ENCODE peak calls at places on chromosomes 12 and 14, in eight cellular contexts. O is endodermal cell; T is testis; U is stomach; H is CD4-positive, alpha-beta T cell; Y is A549; E is thoracic aorta; R is IMR-90. G is an unnamed sample.
A peak's percentile ranks its signal among the peaks of the same experiment; 100 is the strongest.

GRCh38 chr14:90548455-90548854 is 151.6 kb downstream of the CALM1 start:
- DNase-seq in O (no peak), T (no peak), U (no peak), H (no peak), Y (no peak), E (no peak), R (no peak), G (no peak)

GRCh38 chr14:68266998-68267397 is 447.4 kb downstream of the RAD51B start:
- DNase-seq in O (no peak), T (no peak), U (no peak), H (no peak), Y (no peak), E (no peak), R (no peak), G (no peak)

GRCh38 chr14:99472937-99473336 is 7.7 kb downstream of the SETD3 start:
- DNase-seq in O (no peak), T (no peak), U (no peak), H (no peak), Y (no peak), E (no peak), R (no peak), G (no peak)

GRCh38 chr14:75702107-75702506 is 41.1 kb downstream of the TTLL5 start:
- DNase-seq in O (no peak), T (no peak), U (no peak), H (no peak), Y (no peak), E (no peak), R (no peak), G (no peak)

GRCh38 chr12:125336246-125336645 is 271.0 kb downstream of the AACS start:
- DNase-seq in O (no peak), T (no peak), U (no peak), H (no peak), Y (no peak), E (no peak), R (no peak), G (no peak)

GRCh38 chr14:50766338-50766886 is 64.5 kb downstream of the NIN start:
- DNase-seq in O (no peak), T (no peak), U (no peak), H (no peak), Y (no peak), E (no peak), R (no peak), G (no peak)

GRCh38 chr12:1594045-1594294 is 411 bp downstream of the FBXL14 start:
- DNase-seq in O (peak; percentile 86), T (peak; percentile 60), U (peak; percentile 73), H (no peak), Y (peak; percentile 67), E (no peak), R (no peak), G (peak; percentile 65)

GRCh38 chr12:94813314-94813713 is 163.0 kb upstream of the TMCC3 start:
- DNase-seq in O (no peak), T (no peak), U (no peak), H (no peak), Y (peak; percentile 18), E (no peak), R (no peak), G (no peak)

GRCh38 chr12:2607881-2608607 is 186.7 kb upstream of the FKBP4 start:
- DNase-seq in O (no peak), T (no peak), U (no peak), H (no peak), Y (no peak), E (no peak), R (peak; percentile 50), G (no peak)

GRCh38 chr14:20683896-20684661 is at the start of gene RNASE4:
- DNase-seq in O (peak; percentile 92), T (peak; percentile 93), U (peak; percentile 92), H (peak; percentile 70), Y (peak; percentile 92), E (peak; percentile 53), R (peak; percentile 93), G (peak; percentile 80)

GRCh38 chr12:49865109-49865781 is 22.3 kb upstream of the BCDIN3D start:
- DNase-seq in O (peak; percentile 38), T (no peak), U (no peak), H (no peak), Y (no peak), E (no peak), R (no peak), G (peak; percentile 25)

GRCh38 chr12:59079472-59079871 is 159.2 kb upstream of the LRIG3 start:
- DNase-seq in O (no peak), T (no peak), U (no peak), H (no peak), Y (no peak), E (no peak), R (no peak), G (no peak)

GRCh38 chr12:81468206-81468605 is 290.9 kb downstream of the PPFIA2 start:
- DNase-seq in O (no peak), T (no peak), U (no peak), H (no peak), Y (no peak), E (no peak), R (peak; percentile 1), G (no peak)

GRCh38 chr14:76056128-76056527 is 70.6 kb downstream of the IFT43 start:
- DNase-seq in O (no peak), T (no peak), U (no peak), H (no peak), Y (peak; percentile 10), E (no peak), R (peak; percentile 4), G (peak; percentile 34)

GRCh38 chr14:74946659-74947281 is 8.6 kb downstream of the PGF start:
- DNase-seq in O (no peak), T (no peak), U (no peak), H (no peak), Y (peak; percentile 24), E (no peak), R (no peak), G (no peak)

GRCh38 chr14:90811641-90812040 is 4.6 kb downstream of the TTC7B start:
- DNase-seq in O (peak; percentile 52), T (no peak), U (no peak), H (no peak), Y (no peak), E (no peak), R (no peak), G (no peak)

GRCh38 chr12:84091642-84092041 is 821.0 kb downstream of the SLC6A15 start:
- DNase-seq in O (no peak), T (no peak), U (no peak), H (no peak), Y (no peak), E (no peak), R (no peak), G (no peak)

GRCh38 chr14:34981743-34982420 is 910 bp upstream of the SRP54 start:
- DNase-seq in O (peak; percentile 76), T (peak; percentile 32), U (no peak), H (peak; percentile 6), Y (peak; percentile 58), E (no peak), R (peak; percentile 50), G (no peak)

GRCh38 chr12:78864483-78865296 is at the start of gene SYT1:
- DNase-seq in O (peak; percentile 98), T (peak; percentile 64), U (no peak), H (no peak), Y (peak; percentile 96), E (no peak), R (peak; percentile 85), G (peak; percentile 98)

GRCh38 chr12:49797452-49797782 is 30.8 kb downstream of the NCKAP5L start:
- DNase-seq in O (no peak), T (no peak), U (no peak), H (no peak), Y (no peak), E (no peak), R (no peak), G (no peak)

GRCh38 chr14:88612981-88613380 is 50.1 kb downstream of the ZC3H14 start:
- DNase-seq in O (no peak), T (no peak), U (no peak), H (no peak), Y (no peak), E (no peak), R (peak; percentile 4), G (no peak)

GRCh38 chr12:24198070-24198469 is 248.6 kb upstream of the SOX5 start:
- DNase-seq in O (no peak), T (no peak), U (no peak), H (no peak), Y (no peak), E (no peak), R (peak; percentile 47), G (no peak)
- H3K27ac ChIP-seq in O (no peak overlapping the region), T (no peak overlapping the region), U (no peak overlapping the region), H (no peak overlapping the region), Y (no peak overlapping the region), E (no peak overlapping the region), R (no peak overlapping the region), G (no peak overlapping the region)

GRCh38 chr12:131536766-131537165 is 174.1 kb upstream of the SFSWAP start:
- DNase-seq in O (no peak), T (no peak), U (no peak), H (no peak), Y (no peak), E (no peak), R (no peak), G (no peak)

GRCh38 chr12:131536337-131536736 is 174.6 kb upstream of the SFSWAP start:
- DNase-seq in O (no peak), T (no peak), U (no peak), H (peak; percentile 8), Y (no peak), E (no peak), R (no peak), G (no peak)

GRCh38 chr12:131537267-131537920 is 173.5 kb upstream of the SFSWAP start:
- DNase-seq in O (no peak), T (no peak), U (no peak), H (no peak), Y (no peak), E (no peak), R (no peak), G (no peak)

GRCh38 chr12:131533139-131533538 is 177.8 kb upstream of the SFSWAP start:
- DNase-seq in O (no peak), T (no peak), U (no peak), H (no peak), Y (no peak), E (no peak), R (no peak), G (peak; percentile 22)

GRCh38 chr12:131535779-131536178 is 175.1 kb upstream of the SFSWAP start:
- DNase-seq in O (no peak), T (no peak), U (no peak), H (no peak), Y (no peak), E (no peak), R (no peak), G (no peak)
- H3K27ac ChIP-seq in O (no peak overlapping the region), T (no peak overlapping the region), U (no peak overlapping the region), H (no peak overlapping the region), Y (no peak overlapping the region), E (no peak overlapping the region), R (no peak overlapping the region), G (no peak overlapping the region)

GRCh38 chr14:101826359-101826758 is 64.8 kb downstream of the PPP2R5C start:
- DNase-seq in O (no peak), T (no peak), U (no peak), H (no peak), Y (no peak), E (no peak), R (no peak), G (no peak)
- H3K27ac ChIP-seq in O (no peak overlapping the region), T (no peak overlapping the region), U (peak overlapping the region; percentile 90), H (peak overlapping the region; percentile 98), Y (no peak overlapping the region), E (no peak overlapping the region), R (no peak overlapping the region), G (no peak overlapping the region)

DNA sequence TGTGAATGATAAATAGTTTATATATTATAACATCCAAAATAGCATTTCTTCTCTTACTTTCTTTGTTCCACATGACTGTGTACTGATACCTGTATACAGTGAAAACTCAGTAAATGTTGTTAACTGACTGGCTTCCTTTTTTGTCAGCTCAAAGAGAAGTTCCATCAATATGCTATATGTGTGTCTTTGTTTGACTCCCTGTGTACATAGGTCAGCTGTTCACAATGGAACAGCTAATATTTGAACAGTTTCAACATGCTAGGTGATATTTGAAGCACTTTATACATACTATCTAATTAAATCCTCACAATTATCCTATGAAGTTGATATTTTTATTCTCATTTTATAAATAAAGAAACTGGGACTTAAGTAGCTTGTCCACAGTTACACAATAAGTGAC is 15.3 kb upstream of the KICS2 start:
- DNase-seq in O (no peak), T (no peak), U (no peak), H (no peak), Y (no peak), E (no peak), R (no peak), G (no peak)
- H3K27ac ChIP-seq in O (no peak overlapping the region), T (no peak overlapping the region), U (no peak overlapping the region), H (no peak overlapping the region), Y (no peak overlapping the region), E (no peak overlapping the region), R (no peak overlapping the region), G (no peak overlapping the region)

G was measured in H9.